ENCODE peak calls at places on chromosomes 1 and 21, in ten cellular contexts. One of them, this sample, is unnamed.

GRCh38 chr1:33388989-33389771 is 41.7 kb downstream of the PHC2 start:
- DNase-seq in T-helper 1 cell: no peak
- DNase-seq in stomach: no peak
- DNase-seq in RCC 7860: no peak
- DNase-seq in hepatic stellate cell: peak
- DNase-seq in AG08396: peak
- DNase-seq in cardiac muscle cell: no peak
- DNase-seq in stimulated activated CD8-positive, alpha-beta memory T cell treated with anti-CD3 and anti-CD28 coated beads, Interleukin-7, amount 100 ng/mL, for 48 hours: no peak
- DNase-seq in anterior cingulate cortex: no peak
- DNase-seq in endothelial cell: no peak
- DNase-seq in this sample: no peak

GRCh38 chr21:39715804-39716397 is 29.1 kb upstream of the IGSF5 start:
- DNase-seq in cardiac muscle cell: peak
- DNase-seq in RCC 7860: peak
- DNase-seq in AG08396: peak
- DNase-seq in T-helper 1 cell: peak
- DNase-seq in stomach: peak
- DNase-seq in anterior cingulate cortex: peak
- DNase-seq in stimulated activated CD8-positive, alpha-beta memory T cell treated with anti-CD3 and anti-CD28 coated beads, Interleukin-7, amount 100 ng/mL, for 48 hours: peak
- DNase-seq in endothelial cell: peak
- DNase-seq in hepatic stellate cell: peak
- DNase-seq in this sample: peak

GRCh38 chr1:46806196-46807020 is 7.6 kb downstream of the CYP4B1 start:
- DNase-seq in hepatic stellate cell: no peak
- DNase-seq in stomach: peak
- DNase-seq in endothelial cell: peak
- DNase-seq in anterior cingulate cortex: no peak
- DNase-seq in stimulated activated CD8-positive, alpha-beta memory T cell treated with anti-CD3 and anti-CD28 coated beads, Interleukin-7, amount 100 ng/mL, for 48 hours: no peak
- DNase-seq in RCC 7860: no peak
- DNase-seq in T-helper 1 cell: no peak
- DNase-seq in AG08396: no peak
- DNase-seq in cardiac muscle cell: no peak
- DNase-seq in this sample: no peak

GRCh38 chr1:23344987-23345472 is 946 bp upstream of the HNRNPR start:
- DNase-seq in stomach: no peak
- DNase-seq in stimulated activated CD8-positive, alpha-beta memory T cell treated with anti-CD3 and anti-CD28 coated beads, Interleukin-7, amount 100 ng/mL, for 48 hours: no peak
- DNase-seq in cardiac muscle cell: no peak
- DNase-seq in hepatic stellate cell: peak
- DNase-seq in AG08396: peak
- DNase-seq in anterior cingulate cortex: no peak
- DNase-seq in RCC 7860: peak
- DNase-seq in T-helper 1 cell: no peak
- DNase-seq in endothelial cell: no peak
- DNase-seq in this sample: no peak

GRCh38 chr1:218395916-218396315 is 50.8 kb downstream of the TGFB2 start:
- DNase-seq in stomach: no peak
- DNase-seq in endothelial cell: no peak
- DNase-seq in RCC 7860: peak
- DNase-seq in AG08396: no peak
- DNase-seq in hepatic stellate cell: no peak
- DNase-seq in anterior cingulate cortex: no peak
- DNase-seq in cardiac muscle cell: no peak
- DNase-seq in T-helper 1 cell: no peak
- DNase-seq in stimulated activated CD8-positive, alpha-beta memory T cell treated with anti-CD3 and anti-CD28 coated beads, Interleukin-7, amount 100 ng/mL, for 48 hours: no peak
- DNase-seq in this sample: no peak

GRCh38 chr21:37005548-37006242 is 807 bp upstream of the RIPPLY3 start:
- DNase-seq in cardiac muscle cell: no peak
- DNase-seq in hepatic stellate cell: no peak
- DNase-seq in RCC 7860: no peak
- DNase-seq in endothelial cell: no peak
- DNase-seq in stomach: no peak
- DNase-seq in T-helper 1 cell: no peak
- DNase-seq in AG08396: no peak
- DNase-seq in anterior cingulate cortex: no peak
- DNase-seq in stimulated activated CD8-positive, alpha-beta memory T cell treated with anti-CD3 and anti-CD28 coated beads, Interleukin-7, amount 100 ng/mL, for 48 hours: no peak
- DNase-seq in this sample: no peak

GRCh38 chr1:25695066-25695990 is 78.7 kb downstream of the MAN1C1 start:
- DNase-seq in cardiac muscle cell: peak
- DNase-seq in RCC 7860: no peak
- DNase-seq in T-helper 1 cell: no peak
- DNase-seq in endothelial cell: peak
- DNase-seq in stomach: peak
- DNase-seq in AG08396: peak
- DNase-seq in anterior cingulate cortex: no peak
- DNase-seq in hepatic stellate cell: peak
- DNase-seq in stimulated activated CD8-positive, alpha-beta memory T cell treated with anti-CD3 and anti-CD28 coated beads, Interleukin-7, amount 100 ng/mL, for 48 hours: no peak
- DNase-seq in this sample: no peak

GRCh38 chr1:44508397-44508745 is 103.3 kb downstream of the RNF220 start:
- DNase-seq in RCC 7860: no peak
- DNase-seq in T-helper 1 cell: no peak
- DNase-seq in stomach: no peak
- DNase-seq in endothelial cell: no peak
- DNase-seq in hepatic stellate cell: no peak
- DNase-seq in cardiac muscle cell: no peak
- DNase-seq in anterior cingulate cortex: no peak
- DNase-seq in AG08396: no peak
- DNase-seq in stimulated activated CD8-positive, alpha-beta memory T cell treated with anti-CD3 and anti-CD28 coated beads, Interleukin-7, amount 100 ng/mL, for 48 hours: no peak
- DNase-seq in this sample: no peak

GRCh38 chr21:33857846-33858671 is 57.5 kb downstream of the ATP5PO start:
- DNase-seq in AG08396: no peak
- DNase-seq in hepatic stellate cell: no peak
- DNase-seq in stimulated activated CD8-positive, alpha-beta memory T cell treated with anti-CD3 and anti-CD28 coated beads, Interleukin-7, amount 100 ng/mL, for 48 hours: no peak
- DNase-seq in endothelial cell: no peak
- DNase-seq in T-helper 1 cell: no peak
- DNase-seq in RCC 7860: no peak
- DNase-seq in anterior cingulate cortex: no peak
- DNase-seq in cardiac muscle cell: no peak
- DNase-seq in stomach: no peak
- DNase-seq in this sample: no peak

GRCh38 chr1:155834296-155834926 is 22.6 kb downstream of the GON4L start:
- DNase-seq in endothelial cell: no peak
- DNase-seq in AG08396: peak
- DNase-seq in RCC 7860: no peak
- DNase-seq in cardiac muscle cell: peak
- DNase-seq in hepatic stellate cell: peak
- DNase-seq in stimulated activated CD8-positive, alpha-beta memory T cell treated with anti-CD3 and anti-CD28 coated beads, Interleukin-7, amount 100 ng/mL, for 48 hours: no peak
- DNase-seq in stomach: no peak
- DNase-seq in T-helper 1 cell: no peak
- DNase-seq in anterior cingulate cortex: no peak
- DNase-seq in this sample: no peak

GRCh38 chr1:90936061-90936460 is 85.8 kb downstream of the ZNF644 start:
- DNase-seq in RCC 7860: no peak
- DNase-seq in AG08396: no peak
- DNase-seq in stimulated activated CD8-positive, alpha-beta memory T cell treated with anti-CD3 and anti-CD28 coated beads, Interleukin-7, amount 100 ng/mL, for 48 hours: no peak
- DNase-seq in T-helper 1 cell: no peak
- DNase-seq in hepatic stellate cell: no peak
- DNase-seq in endothelial cell: no peak
- DNase-seq in anterior cingulate cortex: no peak
- DNase-seq in stomach: no peak
- DNase-seq in cardiac muscle cell: no peak
- DNase-seq in this sample: no peak

GRCh38 chr1:54978528-54979326 is 1.7 kb upstream of the TMEM61 start:
- DNase-seq in RCC 7860: no peak
- DNase-seq in stomach: no peak
- DNase-seq in T-helper 1 cell: no peak
- DNase-seq in anterior cingulate cortex: no peak
- DNase-seq in endothelial cell: no peak
- DNase-seq in AG08396: no peak
- DNase-seq in hepatic stellate cell: no peak
- DNase-seq in cardiac muscle cell: no peak
- DNase-seq in stimulated activated CD8-positive, alpha-beta memory T cell treated with anti-CD3 and anti-CD28 coated beads, Interleukin-7, amount 100 ng/mL, for 48 hours: no peak
- DNase-seq in this sample: no peak

GRCh38 chr1:2611034-2611501 is 21.7 kb downstream of the MMEL1 start:
- DNase-seq in RCC 7860: no peak
- DNase-seq in endothelial cell: peak
- DNase-seq in stimulated activated CD8-positive, alpha-beta memory T cell treated with anti-CD3 and anti-CD28 coated beads, Interleukin-7, amount 100 ng/mL, for 48 hours: no peak
- DNase-seq in cardiac muscle cell: no peak
- DNase-seq in AG08396: peak
- DNase-seq in hepatic stellate cell: no peak
- DNase-seq in anterior cingulate cortex: no peak
- DNase-seq in stomach: peak
- DNase-seq in T-helper 1 cell: no peak
- DNase-seq in this sample: peak

GRCh38 chr21:41669533-41669830 is 97.4 kb downstream of the RIPK4 start:
- DNase-seq in T-helper 1 cell: no peak
- DNase-seq in hepatic stellate cell: no peak
- DNase-seq in AG08396: no peak
- DNase-seq in RCC 7860: no peak
- DNase-seq in stomach: no peak
- DNase-seq in anterior cingulate cortex: no peak
- DNase-seq in endothelial cell: no peak
- DNase-seq in stimulated activated CD8-positive, alpha-beta memory T cell treated with anti-CD3 and anti-CD28 coated beads, Interleukin-7, amount 100 ng/mL, for 48 hours: no peak
- DNase-seq in cardiac muscle cell: no peak
- DNase-seq in this sample: no peak

GRCh38 chr1:12063141-12064072 is at the start of gene TNFRSF8:
- DNase-seq in RCC 7860: no peak
- DNase-seq in AG08396: no peak
- DNase-seq in stimulated activated CD8-positive, alpha-beta memory T cell treated with anti-CD3 and anti-CD28 coated beads, Interleukin-7, amount 100 ng/mL, for 48 hours: no peak
- DNase-seq in cardiac muscle cell: peak
- DNase-seq in endothelial cell: no peak
- DNase-seq in T-helper 1 cell: peak
- DNase-seq in hepatic stellate cell: no peak
- DNase-seq in stomach: no peak
- DNase-seq in anterior cingulate cortex: no peak
- DNase-seq in this sample: peak

GRCh38 chr1:207858806-207859205 is 52.1 kb downstream of the CD34 start:
- DNase-seq in anterior cingulate cortex: no peak
- DNase-seq in T-helper 1 cell: no peak
- DNase-seq in hepatic stellate cell: no peak
- DNase-seq in AG08396: no peak
- DNase-seq in RCC 7860: no peak
- DNase-seq in endothelial cell: no peak
- DNase-seq in stimulated activated CD8-positive, alpha-beta memory T cell treated with anti-CD3 and anti-CD28 coated beads, Interleukin-7, amount 100 ng/mL, for 48 hours: no peak
- DNase-seq in cardiac muscle cell: no peak
- DNase-seq in stomach: no peak
- DNase-seq in this sample: no peak

GRCh38 chr1:52239708-52240001 is 97.8 kb downstream of the ZFYVE9 start:
- DNase-seq in endothelial cell: no peak
- DNase-seq in stomach: no peak
- DNase-seq in hepatic stellate cell: no peak
- DNase-seq in cardiac muscle cell: no peak
- DNase-seq in anterior cingulate cortex: no peak
- DNase-seq in stimulated activated CD8-positive, alpha-beta memory T cell treated with anti-CD3 and anti-CD28 coated beads, Interleukin-7, amount 100 ng/mL, for 48 hours: no peak
- DNase-seq in AG08396: no peak
- DNase-seq in RCC 7860: no peak
- DNase-seq in T-helper 1 cell: no peak
- DNase-seq in this sample: no peak

GRCh38 chr1:62286778-62287224 is 32.4 kb downstream of the KANK4 start:
- DNase-seq in AG08396: no peak
- DNase-seq in anterior cingulate cortex: no peak
- DNase-seq in cardiac muscle cell: peak
- DNase-seq in stomach: no peak
- DNase-seq in hepatic stellate cell: no peak
- DNase-seq in RCC 7860: no peak
- DNase-seq in endothelial cell: peak
- DNase-seq in T-helper 1 cell: no peak
- DNase-seq in stimulated activated CD8-positive, alpha-beta memory T cell treated with anti-CD3 and anti-CD28 coated beads, Interleukin-7, amount 100 ng/mL, for 48 hours: no peak
- DNase-seq in this sample: no peak

GRCh38 chr1:201375169-201375568 is 2.3 kb downstream of the TNNT2 start:
- DNase-seq in anterior cingulate cortex: no peak
- DNase-seq in endothelial cell: no peak
- DNase-seq in cardiac muscle cell: no peak
- DNase-seq in RCC 7860: no peak
- DNase-seq in T-helper 1 cell: no peak
- DNase-seq in hepatic stellate cell: no peak
- DNase-seq in AG08396: no peak
- DNase-seq in stomach: no peak
- DNase-seq in stimulated activated CD8-positive, alpha-beta memory T cell treated with anti-CD3 and anti-CD28 coated beads, Interleukin-7, amount 100 ng/mL, for 48 hours: no peak
- DNase-seq in this sample: no peak

GRCh38 chr21:24470852-24471251 is 1136.4 kb downstream of the MRPL39 start:
- DNase-seq in stomach: no peak
- DNase-seq in AG08396: no peak
- DNase-seq in hepatic stellate cell: no peak
- DNase-seq in stimulated activated CD8-positive, alpha-beta memory T cell treated with anti-CD3 and anti-CD28 coated beads, Interleukin-7, amount 100 ng/mL, for 48 hours: no peak
- DNase-seq in RCC 7860: no peak
- DNase-seq in anterior cingulate cortex: no peak
- DNase-seq in endothelial cell: no peak
- DNase-seq in T-helper 1 cell: no peak
- DNase-seq in cardiac muscle cell: no peak
- DNase-seq in this sample: no peak

GRCh38 chr1:20349561-20349960 is 58.9 kb downstream of the VWA5B1 start:
- DNase-seq in endothelial cell: no peak
- DNase-seq in cardiac muscle cell: no peak
- DNase-seq in RCC 7860: no peak
- DNase-seq in anterior cingulate cortex: no peak
- DNase-seq in T-helper 1 cell: no peak
- DNase-seq in AG08396: peak
- DNase-seq in stomach: no peak
- DNase-seq in hepatic stellate cell: no peak
- DNase-seq in stimulated activated CD8-positive, alpha-beta memory T cell treated with anti-CD3 and anti-CD28 coated beads, Interleukin-7, amount 100 ng/mL, for 48 hours: no peak
- DNase-seq in this sample: no peak

GRCh38 chr1:30449003-30449402 is 274.4 kb downstream of the MATN1 start:
- DNase-seq in AG08396: no peak
- DNase-seq in cardiac muscle cell: no peak
- DNase-seq in anterior cingulate cortex: no peak
- DNase-seq in T-helper 1 cell: no peak
- DNase-seq in stimulated activated CD8-positive, alpha-beta memory T cell treated with anti-CD3 and anti-CD28 coated beads, Interleukin-7, amount 100 ng/mL, for 48 hours: no peak
- DNase-seq in RCC 7860: no peak
- DNase-seq in endothelial cell: no peak
- DNase-seq in stomach: no peak
- DNase-seq in hepatic stellate cell: no peak
- DNase-seq in this sample: no peak

GRCh38 chr1:93919780-93920179 is 10.6 kb upstream of the GCLM start:
- DNase-seq in T-helper 1 cell: no peak
- DNase-seq in hepatic stellate cell: no peak
- DNase-seq in RCC 7860: no peak
- DNase-seq in AG08396: no peak
- DNase-seq in endothelial cell: no peak
- DNase-seq in anterior cingulate cortex: no peak
- DNase-seq in cardiac muscle cell: no peak
- DNase-seq in stimulated activated CD8-positive, alpha-beta memory T cell treated with anti-CD3 and anti-CD28 coated beads, Interleukin-7, amount 100 ng/mL, for 48 hours: no peak
- DNase-seq in stomach: no peak
- DNase-seq in this sample: no peak

GRCh38 chr1:207282496-207283380 is 38.7 kb upstream of the CD55 start:
- DNase-seq in AG08396: no peak
- DNase-seq in cardiac muscle cell: no peak
- DNase-seq in stimulated activated CD8-positive, alpha-beta memory T cell treated with anti-CD3 and anti-CD28 coated beads, Interleukin-7, amount 100 ng/mL, for 48 hours: no peak
- DNase-seq in T-helper 1 cell: no peak
- DNase-seq in endothelial cell: no peak
- DNase-seq in RCC 7860: no peak
- DNase-seq in stomach: peak
- DNase-seq in hepatic stellate cell: no peak
- DNase-seq in anterior cingulate cortex: no peak
- DNase-seq in this sample: no peak

GRCh38 chr1:15418811-15419515 is 9.3 kb downstream of the EFHD2 start:
- DNase-seq in cardiac muscle cell: no peak
- DNase-seq in AG08396: no peak
- DNase-seq in stomach: peak
- DNase-seq in endothelial cell: no peak
- DNase-seq in RCC 7860: peak
- DNase-seq in T-helper 1 cell: no peak
- DNase-seq in anterior cingulate cortex: no peak
- DNase-seq in stimulated activated CD8-positive, alpha-beta memory T cell treated with anti-CD3 and anti-CD28 coated beads, Interleukin-7, amount 100 ng/mL, for 48 hours: no peak
- DNase-seq in hepatic stellate cell: no peak
- DNase-seq in this sample: no peak

GRCh38 chr1:85058781-85059180 is 10.5 kb upstream of the MCOLN3 start:
- DNase-seq in T-helper 1 cell: no peak
- DNase-seq in RCC 7860: no peak
- DNase-seq in cardiac muscle cell: no peak
- DNase-seq in endothelial cell: no peak
- DNase-seq in anterior cingulate cortex: no peak
- DNase-seq in stomach: no peak
- DNase-seq in hepatic stellate cell: no peak
- DNase-seq in AG08396: no peak
- DNase-seq in stimulated activated CD8-positive, alpha-beta memory T cell treated with anti-CD3 and anti-CD28 coated beads, Interleukin-7, amount 100 ng/mL, for 48 hours: no peak
- DNase-seq in this sample: no peak

GRCh38 chr21:45618287-45618686 is 25.2 kb upstream of the PCBP3 start:
- DNase-seq in endothelial cell: no peak
- DNase-seq in stimulated activated CD8-positive, alpha-beta memory T cell treated with anti-CD3 and anti-CD28 coated beads, Interleukin-7, amount 100 ng/mL, for 48 hours: no peak
- DNase-seq in stomach: no peak
- DNase-seq in anterior cingulate cortex: no peak
- DNase-seq in cardiac muscle cell: no peak
- DNase-seq in AG08396: no peak
- DNase-seq in hepatic stellate cell: no peak
- DNase-seq in RCC 7860: no peak
- DNase-seq in T-helper 1 cell: no peak
- DNase-seq in this sample: no peak

GRCh38 chr21:44487831-44488230 is 32.5 kb downstream of the LRRC3 start:
- DNase-seq in T-helper 1 cell: peak
- DNase-seq in endothelial cell: no peak
- DNase-seq in stomach: no peak
- DNase-seq in cardiac muscle cell: no peak
- DNase-seq in hepatic stellate cell: no peak
- DNase-seq in anterior cingulate cortex: no peak
- DNase-seq in stimulated activated CD8-positive, alpha-beta memory T cell treated with anti-CD3 and anti-CD28 coated beads, Interleukin-7, amount 100 ng/mL, for 48 hours: no peak
- DNase-seq in AG08396: peak
- DNase-seq in RCC 7860: no peak
- DNase-seq in this sample: peak

This sample was measured in activated naive CD4-positive, alpha-beta T cell treated with anti-CD3 and anti-CD28 coated beads, Interleukin-2, amount 50 U/mL, for 16 hours.